ENCODE peak calls at places on chromosomes 11 and 22, in six cellular contexts. One of them, this sample, is unnamed.

GRCh38 chr11:62805044-62805892 is at the start of gene NXF1:
- DNase-seq in activated CD4-positive, alpha-beta T cell treated with anti-CD3 and anti-CD28 coated beads, Interleukin-2, amount 10 ng/mL, durations not matched to agents 24 days and 14 days: peak
- DNase-seq in tibial artery: peak
- DNase-seq in NCI-H1105: peak
- DNase-seq in GF-D8: peak
- DNase-seq in H9: peak
- DNase-seq in this sample: peak

GRCh38 chr11:33379931-33380330 is 122.8 kb downstream of the HIPK3 start:
- DNase-seq in NCI-H1105: no peak
- DNase-seq in GF-D8: no peak
- DNase-seq in activated CD4-positive, alpha-beta T cell treated with anti-CD3 and anti-CD28 coated beads, Interleukin-2, amount 10 ng/mL, durations not matched to agents 24 days and 14 days: no peak
- DNase-seq in H9: no peak
- DNase-seq in tibial artery: no peak
- DNase-seq in this sample: no peak

GRCh38 chr11:93741882-93742226 is 382 bp downstream of the C11orf54 start:
- DNase-seq in tibial artery: no peak
- DNase-seq in H9: no peak
- DNase-seq in NCI-H1105: peak
- DNase-seq in GF-D8: peak
- DNase-seq in activated CD4-positive, alpha-beta T cell treated with anti-CD3 and anti-CD28 coated beads, Interleukin-2, amount 10 ng/mL, durations not matched to agents 24 days and 14 days: no peak
- DNase-seq in this sample: no peak

GRCh38 chr22:46589141-46589748 is 30.9 kb upstream of the GRAMD4 start:
- DNase-seq in activated CD4-positive, alpha-beta T cell treated with anti-CD3 and anti-CD28 coated beads, Interleukin-2, amount 10 ng/mL, durations not matched to agents 24 days and 14 days: no peak
- DNase-seq in GF-D8: no peak
- DNase-seq in tibial artery: no peak
- DNase-seq in NCI-H1105: no peak
- DNase-seq in H9: peak
- DNase-seq in this sample: no peak

GRCh38 chr11:116529681-116530080 is 243.1 kb downstream of the BUD13 start:
- DNase-seq in NCI-H1105: no peak
- DNase-seq in H9: no peak
- DNase-seq in activated CD4-positive, alpha-beta T cell treated with anti-CD3 and anti-CD28 coated beads, Interleukin-2, amount 10 ng/mL, durations not matched to agents 24 days and 14 days: no peak
- DNase-seq in GF-D8: no peak
- DNase-seq in tibial artery: no peak
- DNase-seq in this sample: no peak

GRCh38 chr22:30486118-30486517 is 14.3 kb upstream of the SEC14L3 start:
- DNase-seq in activated CD4-positive, alpha-beta T cell treated with anti-CD3 and anti-CD28 coated beads, Interleukin-2, amount 10 ng/mL, durations not matched to agents 24 days and 14 days: no peak
- DNase-seq in NCI-H1105: no peak
- DNase-seq in tibial artery: no peak
- DNase-seq in GF-D8: no peak
- DNase-seq in H9: no peak
- DNase-seq in this sample: no peak

GRCh38 chr11:116379185-116379828 is 393.5 kb downstream of the BUD13 start:
- DNase-seq in NCI-H1105: no peak
- DNase-seq in tibial artery: no peak
- DNase-seq in H9: peak
- DNase-seq in activated CD4-positive, alpha-beta T cell treated with anti-CD3 and anti-CD28 coated beads, Interleukin-2, amount 10 ng/mL, durations not matched to agents 24 days and 14 days: peak
- DNase-seq in GF-D8: no peak
- DNase-seq in this sample: no peak

GRCh38 chr22:19516378-19517170 is 7.6 kb downstream of the CLDN5 start:
- DNase-seq in tibial artery: peak
- DNase-seq in GF-D8: no peak
- DNase-seq in NCI-H1105: no peak
- DNase-seq in H9: no peak
- DNase-seq in activated CD4-positive, alpha-beta T cell treated with anti-CD3 and anti-CD28 coated beads, Interleukin-2, amount 10 ng/mL, durations not matched to agents 24 days and 14 days: no peak
- DNase-seq in this sample: no peak

GRCh38 chr11:117094776-117095175 is 3.5 kb downstream of the SIK3 start:
- DNase-seq in tibial artery: no peak
- DNase-seq in activated CD4-positive, alpha-beta T cell treated with anti-CD3 and anti-CD28 coated beads, Interleukin-2, amount 10 ng/mL, durations not matched to agents 24 days and 14 days: no peak
- DNase-seq in H9: no peak
- DNase-seq in NCI-H1105: no peak
- DNase-seq in GF-D8: no peak
- DNase-seq in this sample: no peak

GRCh38 chr11:92969634-92970347 is at the start of gene MTNR1B:
- DNase-seq in GF-D8: no peak
- DNase-seq in activated CD4-positive, alpha-beta T cell treated with anti-CD3 and anti-CD28 coated beads, Interleukin-2, amount 10 ng/mL, durations not matched to agents 24 days and 14 days: no peak
- DNase-seq in H9: no peak
- DNase-seq in NCI-H1105: no peak
- DNase-seq in tibial artery: no peak
- DNase-seq in this sample: no peak

GRCh38 chr22:19517919-19518567 is 6.2 kb downstream of the CLDN5 start:
- DNase-seq in tibial artery: peak
- DNase-seq in NCI-H1105: no peak
- DNase-seq in GF-D8: no peak
- DNase-seq in H9: no peak
- DNase-seq in activated CD4-positive, alpha-beta T cell treated with anti-CD3 and anti-CD28 coated beads, Interleukin-2, amount 10 ng/mL, durations not matched to agents 24 days and 14 days: no peak
- DNase-seq in this sample: no peak

GRCh38 chr11:4551346-4551979 is 6.5 kb downstream of the OR52M1 start:
- DNase-seq in activated CD4-positive, alpha-beta T cell treated with anti-CD3 and anti-CD28 coated beads, Interleukin-2, amount 10 ng/mL, durations not matched to agents 24 days and 14 days: no peak
- DNase-seq in NCI-H1105: no peak
- DNase-seq in tibial artery: no peak
- DNase-seq in H9: peak
- DNase-seq in GF-D8: no peak
- DNase-seq in this sample: no peak

GRCh38 chr11:105132716-105133511 is 6.7 kb downstream of the CARD18 start:
- DNase-seq in NCI-H1105: no peak
- DNase-seq in activated CD4-positive, alpha-beta T cell treated with anti-CD3 and anti-CD28 coated beads, Interleukin-2, amount 10 ng/mL, durations not matched to agents 24 days and 14 days: no peak
- DNase-seq in tibial artery: no peak
- DNase-seq in H9: no peak
- DNase-seq in GF-D8: no peak
- DNase-seq in this sample: no peak

GRCh38 chr22:25900880-25901279 is 158.9 kb downstream of the MYO18B start:
- DNase-seq in tibial artery: no peak
- DNase-seq in H9: no peak
- DNase-seq in NCI-H1105: no peak
- DNase-seq in GF-D8: no peak
- DNase-seq in activated CD4-positive, alpha-beta T cell treated with anti-CD3 and anti-CD28 coated beads, Interleukin-2, amount 10 ng/mL, durations not matched to agents 24 days and 14 days: no peak
- DNase-seq in this sample: no peak

GRCh38 chr22:30432096-30432495 is 6.5 kb downstream of the MTFP1 start:
- DNase-seq in NCI-H1105: no peak
- DNase-seq in GF-D8: no peak
- DNase-seq in H9: no peak
- DNase-seq in tibial artery: no peak
- DNase-seq in activated CD4-positive, alpha-beta T cell treated with anti-CD3 and anti-CD28 coated beads, Interleukin-2, amount 10 ng/mL, durations not matched to agents 24 days and 14 days: no peak
- DNase-seq in this sample: no peak

GRCh38 chr11:8222820-8223512 is 40.7 kb downstream of the LMO1 start:
- DNase-seq in NCI-H1105: no peak
- DNase-seq in GF-D8: no peak
- DNase-seq in tibial artery: no peak
- DNase-seq in activated CD4-positive, alpha-beta T cell treated with anti-CD3 and anti-CD28 coated beads, Interleukin-2, amount 10 ng/mL, durations not matched to agents 24 days and 14 days: no peak
- DNase-seq in H9: no peak
- DNase-seq in this sample: no peak

GRCh38 chr11:125224391-125225015 is 60.0 kb downstream of the PKNOX2 start:
- DNase-seq in GF-D8: no peak
- DNase-seq in H9: peak
- DNase-seq in NCI-H1105: no peak
- DNase-seq in activated CD4-positive, alpha-beta T cell treated with anti-CD3 and anti-CD28 coated beads, Interleukin-2, amount 10 ng/mL, durations not matched to agents 24 days and 14 days: no peak
- DNase-seq in tibial artery: no peak
- DNase-seq in this sample: no peak

GRCh38 chr22:46612904-46613605 is 7.1 kb upstream of the GRAMD4 start:
- DNase-seq in NCI-H1105: no peak
- DNase-seq in GF-D8: no peak
- DNase-seq in activated CD4-positive, alpha-beta T cell treated with anti-CD3 and anti-CD28 coated beads, Interleukin-2, amount 10 ng/mL, durations not matched to agents 24 days and 14 days: peak
- DNase-seq in tibial artery: no peak
- DNase-seq in H9: no peak
- DNase-seq in this sample: no peak

GRCh38 chr11:73167555-73167954 is 25.4 kb upstream of the FCHSD2 start:
- DNase-seq in NCI-H1105: no peak
- DNase-seq in activated CD4-positive, alpha-beta T cell treated with anti-CD3 and anti-CD28 coated beads, Interleukin-2, amount 10 ng/mL, durations not matched to agents 24 days and 14 days: no peak
- DNase-seq in GF-D8: no peak
- DNase-seq in H9: no peak
- DNase-seq in tibial artery: no peak
- DNase-seq in this sample: no peak

GRCh38 chr11:30566482-30566881 is 19.7 kb downstream of the MPPED2 start:
- DNase-seq in tibial artery: no peak
- DNase-seq in activated CD4-positive, alpha-beta T cell treated with anti-CD3 and anti-CD28 coated beads, Interleukin-2, amount 10 ng/mL, durations not matched to agents 24 days and 14 days: no peak
- DNase-seq in H9: no peak
- DNase-seq in NCI-H1105: no peak
- DNase-seq in GF-D8: no peak
- DNase-seq in this sample: no peak

GRCh38 chr11:121566279-121567168 is 113.8 kb upstream of the SORL1-AS1 start:
- DNase-seq in tibial artery: no peak
- DNase-seq in NCI-H1105: no peak
- DNase-seq in GF-D8: no peak
- DNase-seq in activated CD4-positive, alpha-beta T cell treated with anti-CD3 and anti-CD28 coated beads, Interleukin-2, amount 10 ng/mL, durations not matched to agents 24 days and 14 days: no peak
- DNase-seq in H9: no peak
- DNase-seq in this sample: no peak

GRCh38 chr11:9773524-9773923 is 109.6 kb downstream of the SWAP70 start:
- DNase-seq in NCI-H1105: no peak
- DNase-seq in H9: no peak
- DNase-seq in activated CD4-positive, alpha-beta T cell treated with anti-CD3 and anti-CD28 coated beads, Interleukin-2, amount 10 ng/mL, durations not matched to agents 24 days and 14 days: no peak
- DNase-seq in tibial artery: no peak
- DNase-seq in GF-D8: no peak
- DNase-seq in this sample: no peak

GRCh38 chr11:57463596-57464342 is 3.4 kb downstream of the RTN4RL2 start:
- DNase-seq in activated CD4-positive, alpha-beta T cell treated with anti-CD3 and anti-CD28 coated beads, Interleukin-2, amount 10 ng/mL, durations not matched to agents 24 days and 14 days: no peak
- DNase-seq in tibial artery: no peak
- DNase-seq in NCI-H1105: no peak
- DNase-seq in GF-D8: no peak
- DNase-seq in H9: no peak
- DNase-seq in this sample: no peak

GRCh38 chr11:1335811-1336761 is 26.7 kb upstream of the TOLLIP start:
- DNase-seq in H9: peak
- DNase-seq in NCI-H1105: peak
- DNase-seq in tibial artery: peak
- DNase-seq in GF-D8: peak
- DNase-seq in activated CD4-positive, alpha-beta T cell treated with anti-CD3 and anti-CD28 coated beads, Interleukin-2, amount 10 ng/mL, durations not matched to agents 24 days and 14 days: peak
- DNase-seq in this sample: peak

GRCh38 chr11:119608781-119609180 is 120.2 kb downstream of the NECTIN1 start:
- DNase-seq in NCI-H1105: no peak
- DNase-seq in H9: no peak
- DNase-seq in GF-D8: no peak
- DNase-seq in tibial artery: no peak
- DNase-seq in activated CD4-positive, alpha-beta T cell treated with anti-CD3 and anti-CD28 coated beads, Interleukin-2, amount 10 ng/mL, durations not matched to agents 24 days and 14 days: no peak
- DNase-seq in this sample: no peak

GRCh38 chr22:36435516-36436415 is 45.7 kb downstream of the TXN2 start:
- DNase-seq in NCI-H1105: no peak
- DNase-seq in activated CD4-positive, alpha-beta T cell treated with anti-CD3 and anti-CD28 coated beads, Interleukin-2, amount 10 ng/mL, durations not matched to agents 24 days and 14 days: peak
- DNase-seq in tibial artery: no peak
- DNase-seq in H9: peak
- DNase-seq in GF-D8: peak
- DNase-seq in this sample: peak

GRCh38 chr11:125502198-125502597 is 6.1 kb upstream of the FEZ1 start:
- DNase-seq in H9: no peak
- DNase-seq in tibial artery: no peak
- DNase-seq in NCI-H1105: no peak
- DNase-seq in GF-D8: no peak
- DNase-seq in activated CD4-positive, alpha-beta T cell treated with anti-CD3 and anti-CD28 coated beads, Interleukin-2, amount 10 ng/mL, durations not matched to agents 24 days and 14 days: no peak
- DNase-seq in this sample: no peak

GRCh38 chr11:20360650-20361049 is 2.9 kb upstream of the HTATIP2 start:
- DNase-seq in GF-D8: no peak
- DNase-seq in activated CD4-positive, alpha-beta T cell treated with anti-CD3 and anti-CD28 coated beads, Interleukin-2, amount 10 ng/mL, durations not matched to agents 24 days and 14 days: peak
- DNase-seq in H9: no peak
- DNase-seq in tibial artery: no peak
- DNase-seq in NCI-H1105: no peak
- DNase-seq in this sample: no peak

GRCh38 chr11:69044111-69045013 is 4.4 kb upstream of the TPCN2 start:
- DNase-seq in H9: peak
- DNase-seq in NCI-H1105: no peak
- DNase-seq in tibial artery: peak
- DNase-seq in GF-D8: no peak
- DNase-seq in activated CD4-positive, alpha-beta T cell treated with anti-CD3 and anti-CD28 coated beads, Interleukin-2, amount 10 ng/mL, durations not matched to agents 24 days and 14 days: peak
- DNase-seq in this sample: no peak

GRCh38 chr11:58199271-58199670 is 4.7 kb downstream of the OR1S2 start:
- DNase-seq in activated CD4-positive, alpha-beta T cell treated with anti-CD3 and anti-CD28 coated beads, Interleukin-2, amount 10 ng/mL, durations not matched to agents 24 days and 14 days: no peak
- DNase-seq in NCI-H1105: no peak
- DNase-seq in tibial artery: no peak
- DNase-seq in H9: no peak
- DNase-seq in GF-D8: no peak
- DNase-seq in this sample: no peak

GRCh38 chr22:43515902-43516301 is 104.1 kb downstream of the MPPED1 start:
- DNase-seq in tibial artery: no peak
- DNase-seq in GF-D8: no peak
- DNase-seq in NCI-H1105: no peak
- DNase-seq in activated CD4-positive, alpha-beta T cell treated with anti-CD3 and anti-CD28 coated beads, Interleukin-2, amount 10 ng/mL, durations not matched to agents 24 days and 14 days: no peak
- DNase-seq in H9: peak
- DNase-seq in this sample: no peak

GRCh38 chr11:36672815-36673450 is 74.9 kb upstream of the RAG2 start:
- DNase-seq in GF-D8: no peak
- DNase-seq in NCI-H1105: peak
- DNase-seq in tibial artery: no peak
- DNase-seq in H9: no peak
- DNase-seq in activated CD4-positive, alpha-beta T cell treated with anti-CD3 and anti-CD28 coated beads, Interleukin-2, amount 10 ng/mL, durations not matched to agents 24 days and 14 days: peak
- DNase-seq in this sample: peak

GRCh38 chr11:104581246-104581980 is 316.8 kb downstream of the CASP12 start:
- DNase-seq in tibial artery: no peak
- DNase-seq in GF-D8: no peak
- DNase-seq in activated CD4-positive, alpha-beta T cell treated with anti-CD3 and anti-CD28 coated beads, Interleukin-2, amount 10 ng/mL, durations not matched to agents 24 days and 14 days: no peak
- DNase-seq in H9: no peak
- DNase-seq in NCI-H1105: no peak
- DNase-seq in this sample: no peak

GRCh38 chr11:72238040-72238450 is 5.9 kb downstream of the PHOX2A start:
- DNase-seq in activated CD4-positive, alpha-beta T cell treated with anti-CD3 and anti-CD28 coated beads, Interleukin-2, amount 10 ng/mL, durations not matched to agents 24 days and 14 days: peak
- DNase-seq in tibial artery: no peak
- DNase-seq in GF-D8: no peak
- DNase-seq in H9: peak
- DNase-seq in NCI-H1105: no peak
- DNase-seq in this sample: no peak

GRCh38 chr11:77710358-77710757 is 72.8 kb upstream of the CLNS1A start:
- DNase-seq in activated CD4-positive, alpha-beta T cell treated with anti-CD3 and anti-CD28 coated beads, Interleukin-2, amount 10 ng/mL, durations not matched to agents 24 days and 14 days: no peak
- DNase-seq in GF-D8: no peak
- DNase-seq in tibial artery: no peak
- DNase-seq in H9: no peak
- DNase-seq in NCI-H1105: no peak
- DNase-seq in this sample: no peak

GRCh38 chr11:60069471-60069870 is 13.0 kb downstream of the MS4A3 start:
- DNase-seq in activated CD4-positive, alpha-beta T cell treated with anti-CD3 and anti-CD28 coated beads, Interleukin-2, amount 10 ng/mL, durations not matched to agents 24 days and 14 days: no peak
- DNase-seq in H9: no peak
- DNase-seq in NCI-H1105: no peak
- DNase-seq in tibial artery: no peak
- DNase-seq in GF-D8: no peak
- DNase-seq in this sample: no peak

GRCh38 chr22:33180371-33180770 is 122.2 kb upstream of the SYN3 start:
- DNase-seq in H9: no peak
- DNase-seq in tibial artery: no peak
- DNase-seq in activated CD4-positive, alpha-beta T cell treated with anti-CD3 and anti-CD28 coated beads, Interleukin-2, amount 10 ng/mL, durations not matched to agents 24 days and 14 days: no peak
- DNase-seq in NCI-H1105: no peak
- DNase-seq in GF-D8: no peak
- DNase-seq in this sample: no peak

GRCh38 chr11:83610996-83611395 is 324.8 kb upstream of the CCDC90B start:
- DNase-seq in tibial artery: no peak
- DNase-seq in GF-D8: no peak
- DNase-seq in H9: no peak
- DNase-seq in NCI-H1105: no peak
- DNase-seq in activated CD4-positive, alpha-beta T cell treated with anti-CD3 and anti-CD28 coated beads, Interleukin-2, amount 10 ng/mL, durations not matched to agents 24 days and 14 days: no peak
- DNase-seq in this sample: no peak